ENCODE peak calls at places on chromosome 10, in four cellular contexts. Z, A, H and G are unnamed samples.

GRCh38 chr10:91665842-91666241 is 33.0 kb upstream of the PPP1R3C start:
- DNase-seq in Z (peak; percentile 66), A (no peak), H (no peak), G (no peak)

GRCh38 chr10:17106991-17107390 is 22.6 kb downstream of the CUBN start:
- DNase-seq in Z (no peak), A (no peak), H (no peak), G (no peak)

GRCh38 chr10:92850186-92850585 is 1.9 kb downstream of the EXOC6 start:
- DNase-seq in Z (no peak), A (no peak), H (no peak), G (no peak)

GRCh38 chr10:92891885-92892705 is 43.8 kb downstream of the EXOC6 start:
- DNase-seq in Z (peak; percentile 54), A (peak; percentile 59), H (no peak), G (no peak)

GRCh38 chr10:101297901-101298451 is 56.0 kb upstream of the BTRC start:
- DNase-seq in Z (peak; percentile 35), A (peak; percentile 41), H (peak; percentile 60), G (peak; percentile 54)

GRCh38 chr10:96708456-96708855 is 11.9 kb downstream of the PIK3AP1 start:
- DNase-seq in Z (no peak), A (no peak), H (no peak), G (no peak)

GRCh38 chr10:126877390-126877789 is 27.8 kb upstream of the DOCK1 start:
- DNase-seq in Z (no peak), A (no peak), H (no peak), G (no peak)

GRCh38 chr10:78634835-78635234 is 433.9 kb upstream of the ZMIZ1 start:
- DNase-seq in Z (peak; percentile 60), A (no peak), H (no peak), G (no peak)

GRCh38 chr10:101840102-101840684 is 3.4 kb downstream of the KCNIP2 start:
- DNase-seq in Z (peak; percentile 20), A (no peak), H (peak; percentile 59), G (no peak)

GRCh38 chr10:3213758-3214545 is 41.4 kb upstream of the PITRM1 start:
- DNase-seq in Z (no peak), A (no peak), H (no peak), G (no peak)

GRCh38 chr10:36345770-36346169 is 703.7 kb upstream of the FZD8 start:
- DNase-seq in Z (peak; percentile 53), A (no peak), H (no peak), G (no peak)

GRCh38 chr10:7565871-7566270 is 100.9 kb downstream of the ITIH5 start:
- DNase-seq in Z (no peak), A (no peak), H (no peak), G (no peak)

GRCh38 chr10:23065549-23065948 is 29.8 kb upstream of the MSRB2 start:
- DNase-seq in Z (peak; percentile 84), A (no peak), H (peak; percentile 82), G (no peak)

GRCh38 chr10:46287846-46288480 is 1.2 kb downstream of the ANTXRL start:
- DNase-seq in Z (peak; percentile 11), A (no peak), H (no peak), G (no peak)

GRCh38 chr10:132260083-132260482 is 47.7 kb downstream of the STK32C start:
- DNase-seq in Z (no peak), A (no peak), H (no peak), G (no peak)

GRCh38 chr10:82887488-82887887 is 1012.5 kb downstream of the NRG3 start:
- DNase-seq in Z (no peak), A (no peak), H (no peak), G (no peak)